ENCODE peak calls at places on chromosomes 7 and 10, in seven cellular contexts. One of them, this sample, is unnamed.

GRCh38 chr7:20798081-20798693 is 11.5 kb upstream of the SP8 start:
- DNase-seq in transverse colon: peak; percentile 69
- DNase-seq in HCT116: peak; percentile 54
- DNase-seq in Peyer's patch: peak; percentile 79
- DNase-seq in right lobe of liver: peak; percentile 79
- DNase-seq in tibial nerve: no peak
- DNase-seq in IMR-90: no peak
- DNase-seq in this sample: peak; percentile 29

GRCh38 chr7:44348851-44349781 is 23.7 kb upstream of the CAMK2B start:
- DNase-seq in transverse colon: no peak
- DNase-seq in HCT116: no peak
- DNase-seq in Peyer's patch: no peak
- DNase-seq in right lobe of liver: no peak
- DNase-seq in tibial nerve: no peak
- DNase-seq in IMR-90: no peak
- DNase-seq in this sample: no peak

GRCh38 chr10:53839437-53840039 is 961.5 kb downstream of the PCDH15 start:
- DNase-seq in transverse colon: no peak
- DNase-seq in HCT116: no peak
- DNase-seq in Peyer's patch: no peak
- DNase-seq in right lobe of liver: no peak
- DNase-seq in tibial nerve: no peak
- DNase-seq in IMR-90: peak; percentile 15
- DNase-seq in this sample: no peak

GRCh38 chr7:133024604-133025003 is 57.3 kb downstream of the CHCHD3 start:
- DNase-seq in transverse colon: no peak
- DNase-seq in HCT116: no peak
- DNase-seq in Peyer's patch: no peak
- DNase-seq in right lobe of liver: no peak
- DNase-seq in tibial nerve: no peak
- DNase-seq in IMR-90: no peak
- DNase-seq in this sample: no peak

GRCh38 chr10:113475381-113475807 is 77.5 kb upstream of the HABP2 start:
- DNase-seq in transverse colon: no peak
- DNase-seq in HCT116: no peak
- DNase-seq in Peyer's patch: no peak
- DNase-seq in right lobe of liver: no peak
- DNase-seq in tibial nerve: no peak
- DNase-seq in IMR-90: no peak
- DNase-seq in this sample: peak; percentile 80

GRCh38 chr7:44259547-44260457 is 59.0 kb downstream of the YKT6 start:
- DNase-seq in transverse colon: peak; percentile 15
- DNase-seq in HCT116: no peak
- DNase-seq in Peyer's patch: no peak
- DNase-seq in right lobe of liver: no peak
- DNase-seq in tibial nerve: peak; percentile 68
- DNase-seq in IMR-90: peak; percentile 96
- DNase-seq in this sample: peak; percentile 8

GRCh38 chr10:119211625-119212441 is 4.5 kb downstream of the GRK5 start:
- DNase-seq in transverse colon: no peak
- DNase-seq in HCT116: no peak
- DNase-seq in Peyer's patch: no peak
- DNase-seq in right lobe of liver: no peak
- DNase-seq in tibial nerve: no peak
- DNase-seq in IMR-90: no peak
- DNase-seq in this sample: peak; percentile 34

GRCh38 chr7:24381919-24382505 is 98.0 kb downstream of the NPY start:
- DNase-seq in transverse colon: no peak
- DNase-seq in HCT116: peak; percentile 10
- DNase-seq in Peyer's patch: no peak
- DNase-seq in right lobe of liver: no peak
- DNase-seq in tibial nerve: no peak
- DNase-seq in IMR-90: no peak
- DNase-seq in this sample: no peak

GRCh38 chr7:107687656-107688055 is 27.0 kb downstream of the SLC26A4 start:
- DNase-seq in transverse colon: no peak
- DNase-seq in HCT116: peak; percentile 33
- DNase-seq in Peyer's patch: no peak
- DNase-seq in right lobe of liver: no peak
- DNase-seq in tibial nerve: no peak
- DNase-seq in IMR-90: peak; percentile 51
- DNase-seq in this sample: peak; percentile 35

GRCh38 chr7:37342665-37343471 is 105.8 kb downstream of the ELMO1 start:
- DNase-seq in transverse colon: peak; percentile 51
- DNase-seq in HCT116: no peak
- DNase-seq in Peyer's patch: no peak
- DNase-seq in right lobe of liver: no peak
- DNase-seq in tibial nerve: no peak
- DNase-seq in IMR-90: no peak
- DNase-seq in this sample: no peak

GRCh38 chr10:75531571-75532031 is 100.2 kb downstream of the LRMDA start:
- DNase-seq in transverse colon: no peak
- DNase-seq in HCT116: no peak
- DNase-seq in Peyer's patch: no peak
- DNase-seq in right lobe of liver: no peak
- DNase-seq in tibial nerve: no peak
- DNase-seq in IMR-90: no peak
- DNase-seq in this sample: no peak

GRCh38 chr7:7421850-7422249 is 113.8 kb downstream of the COL28A1 start:
- DNase-seq in transverse colon: no peak
- DNase-seq in HCT116: no peak
- DNase-seq in Peyer's patch: no peak
- DNase-seq in right lobe of liver: no peak
- DNase-seq in tibial nerve: no peak
- DNase-seq in IMR-90: no peak
- DNase-seq in this sample: no peak

GRCh38 chr7:151028131-151028947 is at the start of gene ABCB8:
- DNase-seq in transverse colon: peak; percentile 99
- DNase-seq in HCT116: peak; percentile 99
- DNase-seq in Peyer's patch: peak; percentile 97
- DNase-seq in right lobe of liver: peak; percentile 96
- DNase-seq in tibial nerve: peak; percentile 100
- DNase-seq in IMR-90: peak; percentile 98
- DNase-seq in this sample: peak; percentile 99
- TF ChIP-seq POLR2A in transverse colon: peak; percentile 65
- TF ChIP-seq POLR2A in HCT116: peak; percentile 33
- TF ChIP-seq POLR2A in Peyer's patch: peak; percentile 46
- TF ChIP-seq POLR2A in right lobe of liver: peak; percentile 62
- TF ChIP-seq POLR2A in tibial nerve: peak; percentile 82
- TF ChIP-seq POLR2A in IMR-90: peak; percentile 85
- TF ChIP-seq POLR2A in this sample: peak; percentile 79

GRCh38 chr10:89478739-89479116 is 56.7 kb downstream of the SLC16A12 start:
- DNase-seq in transverse colon: no peak
- DNase-seq in HCT116: no peak
- DNase-seq in Peyer's patch: no peak
- DNase-seq in right lobe of liver: no peak
- DNase-seq in tibial nerve: no peak
- DNase-seq in IMR-90: peak; percentile 75
- DNase-seq in this sample: no peak
- TF ChIP-seq POLR2A in transverse colon: no peak
- TF ChIP-seq POLR2A in HCT116: no peak
- TF ChIP-seq POLR2A in Peyer's patch: no peak
- TF ChIP-seq POLR2A in right lobe of liver: no peak
- TF ChIP-seq POLR2A in tibial nerve: no peak
- TF ChIP-seq POLR2A in IMR-90: no peak
- TF ChIP-seq POLR2A in this sample: no peak

DNA sequence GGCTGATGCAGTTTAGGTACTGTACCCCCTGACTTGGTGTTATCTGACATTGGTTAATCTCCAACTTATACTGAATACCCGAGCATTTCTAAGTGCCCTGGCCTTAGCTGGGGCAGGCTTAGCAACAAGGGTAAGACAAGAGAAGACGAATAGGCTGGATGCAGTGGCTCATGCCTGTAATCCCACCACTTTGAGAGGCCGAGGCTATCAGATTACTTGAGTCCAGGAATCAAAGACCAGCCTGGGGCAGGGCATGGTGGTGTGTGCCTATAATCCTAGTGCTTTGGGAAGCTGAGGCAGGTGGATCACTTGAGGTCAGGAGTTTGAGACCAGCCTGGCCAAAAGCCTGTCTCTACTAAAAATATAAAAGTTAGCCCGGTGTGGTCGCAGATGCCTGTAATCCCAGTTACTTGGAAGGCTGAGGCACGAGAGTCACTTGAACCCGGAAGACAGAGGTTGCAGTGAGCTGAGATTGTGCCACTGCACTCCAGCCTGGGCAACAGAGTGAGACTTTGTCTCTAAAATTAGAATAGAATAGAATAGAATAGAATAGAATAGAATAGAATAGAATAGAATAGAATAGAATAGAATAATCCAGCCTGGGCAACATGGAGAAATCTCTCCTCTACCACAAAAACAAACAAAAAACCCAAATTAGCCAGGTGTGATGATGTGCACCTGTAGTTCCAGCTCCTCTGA is 108.9 kb downstream of the BICC1 start:
- DNase-seq in transverse colon: no peak
- DNase-seq in HCT116: no peak
- DNase-seq in Peyer's patch: no peak
- DNase-seq in right lobe of liver: no peak
- DNase-seq in tibial nerve: no peak
- DNase-seq in IMR-90: no peak
- DNase-seq in this sample: no peak
- TF ChIP-seq POLR2A in transverse colon: no peak
- TF ChIP-seq POLR2A in HCT116: no peak
- TF ChIP-seq POLR2A in Peyer's patch: no peak
- TF ChIP-seq POLR2A in right lobe of liver: no peak
- TF ChIP-seq POLR2A in tibial nerve: no peak
- TF ChIP-seq POLR2A in IMR-90: no peak
- TF ChIP-seq POLR2A in this sample: no peak

GRCh38 chr10:11611248-11612003 is at the start of gene USP6NL:
- DNase-seq in transverse colon: peak; percentile 94
- DNase-seq in HCT116: peak; percentile 41
- DNase-seq in Peyer's patch: peak; percentile 95
- DNase-seq in right lobe of liver: peak; percentile 96
- DNase-seq in tibial nerve: peak; percentile 70
- DNase-seq in IMR-90: peak; percentile 74
- DNase-seq in this sample: peak; percentile 90
- TF ChIP-seq POLR2A in transverse colon: peak; percentile 72
- TF ChIP-seq POLR2A in HCT116: no peak
- TF ChIP-seq POLR2A in Peyer's patch: peak; percentile 85
- TF ChIP-seq POLR2A in right lobe of liver: peak; percentile 95
- TF ChIP-seq POLR2A in tibial nerve: peak; percentile 65
- TF ChIP-seq POLR2A in IMR-90: peak; percentile 56
- TF ChIP-seq POLR2A in this sample: peak; percentile 88

DNA sequence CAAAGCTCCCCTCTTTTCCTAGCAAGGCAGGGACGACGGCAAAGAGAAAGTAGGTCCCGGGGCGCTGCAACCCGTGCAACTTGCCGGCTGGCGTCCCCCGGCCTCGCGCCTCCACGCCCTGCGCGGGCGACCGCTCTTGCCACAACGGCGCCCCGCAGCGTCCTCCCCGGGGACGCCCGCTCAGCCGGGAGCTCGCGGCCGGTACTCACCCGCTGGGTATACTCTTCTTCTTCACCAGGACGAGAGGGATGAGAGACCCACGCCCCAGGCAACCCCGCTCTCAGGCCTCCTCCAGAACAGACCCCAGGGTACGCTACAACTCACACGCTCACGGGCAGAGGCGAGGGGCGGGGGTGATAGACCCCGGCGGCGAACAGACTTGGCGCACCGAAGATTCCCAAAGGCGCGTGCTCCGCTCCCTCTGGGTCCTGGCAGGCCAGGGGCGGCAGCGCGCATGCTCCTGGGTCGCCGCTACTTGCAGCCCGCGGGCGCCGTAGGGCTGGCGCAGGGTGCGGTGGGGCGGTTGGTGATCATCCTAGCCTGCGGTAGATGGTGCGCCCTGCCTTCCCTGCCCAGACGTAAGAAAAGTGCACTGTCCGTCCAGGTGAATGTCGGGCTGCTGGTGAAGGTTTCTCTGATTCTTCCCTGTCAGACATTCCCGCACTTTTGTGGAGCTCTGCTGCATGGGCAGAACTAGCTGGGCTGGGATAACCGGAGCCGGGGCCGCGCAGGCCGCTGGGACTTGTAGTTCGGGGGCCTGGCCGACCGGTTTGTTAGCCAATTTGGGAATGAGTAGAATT is at the start of gene CC2D2B:
- DNase-seq in transverse colon: peak; percentile 82
- DNase-seq in HCT116: peak; percentile 61
- DNase-seq in Peyer's patch: peak; percentile 82
- DNase-seq in right lobe of liver: peak; percentile 89
- DNase-seq in tibial nerve: peak; percentile 65
- DNase-seq in IMR-90: peak; percentile 74
- DNase-seq in this sample: peak; percentile 82
- TF ChIP-seq POLR2A in transverse colon: no peak
- TF ChIP-seq POLR2A in HCT116: peak; percentile 80
- TF ChIP-seq POLR2A in Peyer's patch: no peak
- TF ChIP-seq POLR2A in right lobe of liver: no peak
- TF ChIP-seq POLR2A in tibial nerve: peak; percentile 30
- TF ChIP-seq POLR2A in IMR-90: no peak
- TF ChIP-seq POLR2A in this sample: no peak

GRCh38 chr7:4764402-4765007 is 10.9 kb upstream of the AP5Z1 start:
- DNase-seq in transverse colon: no peak
- DNase-seq in HCT116: no peak
- DNase-seq in Peyer's patch: no peak
- DNase-seq in right lobe of liver: no peak
- DNase-seq in tibial nerve: no peak
- DNase-seq in IMR-90: no peak
- DNase-seq in this sample: no peak
- TF ChIP-seq POLR2A in transverse colon: no peak
- TF ChIP-seq POLR2A in HCT116: no peak
- TF ChIP-seq POLR2A in Peyer's patch: no peak
- TF ChIP-seq POLR2A in right lobe of liver: no peak
- TF ChIP-seq POLR2A in tibial nerve: no peak
- TF ChIP-seq POLR2A in IMR-90: no peak
- TF ChIP-seq POLR2A in this sample: no peak

GRCh38 chr10:69797959-69798358 is 3.7 kb upstream of the COL13A1 start:
- DNase-seq in transverse colon: no peak
- DNase-seq in HCT116: no peak
- DNase-seq in Peyer's patch: no peak
- DNase-seq in right lobe of liver: no peak
- DNase-seq in tibial nerve: no peak
- DNase-seq in IMR-90: no peak
- DNase-seq in this sample: no peak
- TF ChIP-seq POLR2A in transverse colon: no peak
- TF ChIP-seq POLR2A in HCT116: no peak
- TF ChIP-seq POLR2A in Peyer's patch: no peak
- TF ChIP-seq POLR2A in right lobe of liver: no peak
- TF ChIP-seq POLR2A in tibial nerve: no peak
- TF ChIP-seq POLR2A in IMR-90: no peak
- TF ChIP-seq POLR2A in this sample: no peak

GRCh38 chr7:98283127-98283886 is 1.8 kb downstream of the BRI3 start:
- DNase-seq in transverse colon: peak; percentile 63
- DNase-seq in HCT116: no peak
- DNase-seq in Peyer's patch: peak; percentile 78
- DNase-seq in right lobe of liver: peak; percentile 57
- DNase-seq in tibial nerve: peak; percentile 61
- DNase-seq in IMR-90: peak; percentile 56
- DNase-seq in this sample: no peak
- TF ChIP-seq POLR2A in transverse colon: peak; percentile 68
- TF ChIP-seq POLR2A in HCT116: no peak
- TF ChIP-seq POLR2A in Peyer's patch: peak; percentile 68
- TF ChIP-seq POLR2A in right lobe of liver: peak; percentile 65
- TF ChIP-seq POLR2A in tibial nerve: peak; percentile 39
- TF ChIP-seq POLR2A in IMR-90: no peak
- TF ChIP-seq POLR2A in this sample: peak; percentile 29